ENCODE peak calls at places on chromosomes 5 and 9, in eight cellular contexts. M is activated T-cell treated with anti-CD3 and anti-CD28 coated beads, Interleukin-2, amount 50 U/mL, for 24 hours; H is iris pigment epithelial cell; I is AG08395; G is NCI-H345; O is lung microvascular endothelial cell; V is RPMI7951; Z is activated CD4-positive, alpha-beta memory T cell treated with anti-CD3 and anti-CD28 coated beads, Interleukin-2, amount 10 ng/mL, durations not matched to agents 7 days and 5 days. T is an unnamed sample.

GRCh38 chr9:137168575-137168906 is 1.3 kb downstream of the LRRC26 start:
- DNase-seq in G (peak), I (no peak), M (no peak), H (no peak), V (no peak), O (no peak), Z (no peak), T (no peak)

GRCh38 chr9:114287001-114287762 is 35.7 kb upstream of the ORM1 start:
- DNase-seq in G (peak), H (no peak), O (no peak), Z (no peak), M (peak), V (no peak), I (no peak), T (no peak)

GRCh38 chr5:169421677-169422076 is 120.7 kb upstream of the SLIT3 start:
- DNase-seq in G (no peak), V (peak), Z (no peak), I (no peak), O (no peak), M (no peak), H (peak), T (no peak)

GRCh38 chr5:117681855-117682254 is 1107.2 kb upstream of the SEMA6A start:
- DNase-seq in H (no peak), I (no peak), V (no peak), G (no peak), O (no peak), M (no peak), Z (no peak), T (no peak)

GRCh38 chr9:90433398-90433890 is 209.2 kb downstream of the DIRAS2 start:
- DNase-seq in I (no peak), V (no peak), Z (no peak), H (peak), O (no peak), G (peak), M (no peak), T (no peak)

GRCh38 chr9:114028646-114029045 is 49.5 kb downstream of the AMBP start:
- DNase-seq in H (no peak), M (no peak), I (no peak), O (no peak), Z (no peak), V (no peak), G (no peak), T (no peak)

GRCh38 chr9:88477300-88477751 is 57.7 kb upstream of the NXNL2 start:
- DNase-seq in O (no peak), M (no peak), Z (no peak), H (peak), V (peak), I (peak), G (no peak), T (no peak)

GRCh38 chr5:124236366-124237231 is 509.8 kb downstream of the ZNF608 start:
- DNase-seq in H (no peak), M (no peak), V (no peak), I (no peak), Z (no peak), G (no peak), O (no peak), T (no peak)

GRCh38 chr5:75574791-75575190 is 36.5 kb upstream of the ANKDD1B start:
- DNase-seq in G (no peak), I (no peak), O (no peak), V (no peak), Z (no peak), M (no peak), H (peak), T (no peak)

GRCh38 chr9:34328500-34328982 is 527 bp downstream of the KIF24 start:
- DNase-seq in G (peak), O (no peak), H (no peak), Z (no peak), M (no peak), V (peak), I (no peak), T (no peak)

GRCh38 chr9:87076825-87077224 is 129.5 kb upstream of the GAS1 start:
- DNase-seq in G (no peak), H (peak), O (no peak), M (no peak), I (no peak), V (no peak), Z (no peak), T (no peak)

GRCh38 chr5:81393783-81394718 is at the start of gene ACOT12:
- DNase-seq in V (no peak), Z (no peak), O (peak), G (no peak), H (peak), M (no peak), I (peak), T (peak)

GRCh38 chr5:110268985-110269384 is 457.5 kb downstream of the TMEM232 start:
- DNase-seq in M (no peak), I (no peak), H (no peak), Z (no peak), O (no peak), V (no peak), G (no peak), T (no peak)

GRCh38 chr5:101288633-101289032 is 385.6 kb upstream of the ST8SIA4 start:
- DNase-seq in V (peak), Z (no peak), O (no peak), G (no peak), I (no peak), M (no peak), H (no peak), T (no peak)

GRCh38 chr5:135008981-135009735 is 24.9 kb downstream of the PITX1 start:
- DNase-seq in Z (no peak), M (no peak), G (peak), I (no peak), O (no peak), V (no peak), H (no peak), T (no peak)

GRCh38 chr9:97904725-97905124 is 17.6 kb downstream of the TRMO start:
- DNase-seq in M (peak), Z (peak), I (no peak), H (no peak), O (no peak), V (no peak), G (no peak), T (no peak)

GRCh38 chr5:91474201-91474600 is 91.1 kb upstream of the ARRDC3 start:
- DNase-seq in I (no peak), G (no peak), V (no peak), O (no peak), Z (no peak), M (no peak), H (peak), T (no peak)

GRCh38 chr9:95091574-95091970 is 225.9 kb downstream of the FANCC start:
- DNase-seq in O (no peak), Z (no peak), M (no peak), H (peak), I (peak), V (peak), G (no peak), T (no peak)

GRCh38 chr9:129111762-129112151 is 542 bp downstream of the PTPA start:
- DNase-seq in G (peak), V (peak), M (no peak), H (peak), I (peak), Z (peak), O (peak), T (peak)

GRCh38 chr5:31364881-31365636 is 166.8 kb downstream of the DROSHA start:
- DNase-seq in G (no peak), Z (no peak), V (peak), H (peak), M (no peak), O (no peak), I (peak), T (no peak)

GRCh38 chr9:73643379-73644013 is 491.8 kb downstream of the ANXA1 start:
- DNase-seq in Z (no peak), M (no peak), I (no peak), O (no peak), V (peak), G (no peak), H (peak), T (no peak)

GRCh38 chr9:108125541-108125940 is 636.0 kb upstream of the KLF4 start:
- DNase-seq in G (no peak), V (peak), H (no peak), M (no peak), Z (no peak), I (no peak), O (no peak), T (peak)

GRCh38 chr5:1380011-1380817 is 35.3 kb upstream of the CLPTM1L start:
- DNase-seq in V (no peak), I (peak), G (no peak), H (peak), M (peak), O (peak), Z (peak), T (peak)

GRCh38 chr5:39130716-39131115 is 56.5 kb upstream of the RICTOR start:
- DNase-seq in Z (no peak), H (no peak), V (no peak), O (no peak), G (no peak), M (no peak), I (no peak), T (no peak)

GRCh38 chr9:134566936-134567335 is 74.7 kb upstream of the COL5A1 start:
- DNase-seq in I (no peak), H (no peak), Z (no peak), M (peak), O (no peak), G (no peak), V (peak), T (no peak)

GRCh38 chr5:74543162-74543995 is 97.1 kb downstream of the ENC1 start:
- DNase-seq in I (peak), H (peak), O (peak), G (no peak), Z (no peak), V (peak), M (no peak), T (peak)

GRCh38 chr9:138075961-138076649 is 198.5 kb downstream of the CACNA1B start:
- DNase-seq in V (no peak), Z (peak), G (no peak), I (no peak), H (no peak), O (no peak), M (no peak), T (no peak)

GRCh38 chr9:711761-712523 is 129.6 kb upstream of the DMRT1 start:
- DNase-seq in M (no peak), V (no peak), I (no peak), Z (no peak), O (no peak), G (no peak), H (no peak), T (no peak)

GRCh38 chr5:126970517-126971017 is 59.8 kb downstream of the MARCHF3 start:
- DNase-seq in M (no peak), O (peak), Z (no peak), I (peak), H (peak), V (peak), G (no peak), T (peak)

GRCh38 chr5:134438268-134438622 is 26.6 kb upstream of the CDKN2AIPNL start:
- DNase-seq in M (no peak), Z (no peak), H (peak), I (peak), O (peak), G (peak), V (peak), T (peak)

GRCh38 chr9:129580211-129580915 is 40.5 kb downstream of the C9orf50 start:
- DNase-seq in G (no peak), M (peak), V (peak), H (no peak), I (no peak), O (no peak), Z (peak), T (no peak)

T was measured in dermis microvascular lymphatic vessel endothelial cell.